ENCODE peak calls at places on chromosome 12, in eight cellular contexts. L, E, T, H, D, I, V and F are unnamed samples.

GRCh38 chr12:16389594-16389993 is 42.1 kb downstream of the MGST1 start:
- DNase-seq in L (no peak), E (peak), T (no peak), H (peak), D (peak), I (peak), V (no peak), F (no peak)

GRCh38 chr12:2796187-2796663 is 1.5 kb downstream of the FKBP4 start:
- DNase-seq in L (no peak), E (no peak), T (no peak), H (no peak), D (no peak), I (peak), V (peak), F (no peak)

GRCh38 chr12:116222358-116222757 is 55.1 kb downstream of the MED13L start:
- DNase-seq in L (peak), E (peak), T (no peak), H (peak), D (peak), I (peak), V (no peak), F (no peak)

GRCh38 chr12:61355105-61355504 is 905.1 kb upstream of the USP15 start:
- DNase-seq in L (no peak), E (no peak), T (no peak), H (no peak), D (no peak), I (no peak), V (no peak), F (no peak)

GRCh38 chr12:121165316-121165715 is 32.6 kb downstream of the P2RX7 start:
- DNase-seq in L (no peak), E (no peak), T (no peak), H (no peak), D (peak), I (no peak), V (no peak), F (no peak)

GRCh38 chr12:6277982-6278438 is 32.5 kb upstream of the PLEKHG6 start:
- DNase-seq in L (no peak), E (no peak), T (no peak), H (no peak), D (no peak), I (no peak), V (no peak), F (no peak)

GRCh38 chr12:42372154-42372791 is 46.3 kb downstream of the PPHLN1 start:
- DNase-seq in L (peak), E (peak), T (no peak), H (peak), D (peak), I (peak), V (peak), F (peak)

GRCh38 chr12:65878540-65878939 is 54.3 kb downstream of the HMGA2 start:
- DNase-seq in L (no peak), E (peak), T (no peak), H (peak), D (no peak), I (no peak), V (peak), F (no peak)

GRCh38 chr12:111197545-111197944 is 171.3 kb downstream of the PHETA1 start:
- DNase-seq in L (no peak), E (no peak), T (no peak), H (no peak), D (no peak), I (no peak), V (no peak), F (no peak)

GRCh38 chr12:20520572-20520971 is 152.2 kb downstream of the PDE3A start:
- DNase-seq in L (no peak), E (no peak), T (no peak), H (no peak), D (no peak), I (no peak), V (no peak), F (no peak)

GRCh38 chr12:14394317-14395058 is 29.0 kb downstream of the ATF7IP start:
- DNase-seq in L (peak), E (peak), T (no peak), H (peak), D (peak), I (peak), V (peak), F (peak)

GRCh38 chr12:14390885-14391530 is 25.5 kb downstream of the ATF7IP start:
- DNase-seq in L (no peak), E (no peak), T (no peak), H (no peak), D (no peak), I (no peak), V (no peak), F (peak)

GRCh38 chr12:14393736-14394135 is 28.3 kb downstream of the ATF7IP start:
- DNase-seq in L (no peak), E (no peak), T (no peak), H (no peak), D (no peak), I (no peak), V (no peak), F (no peak)

GRCh38 chr12:14396071-14396470 is 30.6 kb downstream of the ATF7IP start:
- DNase-seq in L (no peak), E (peak), T (no peak), H (no peak), D (no peak), I (peak), V (no peak), F (peak)

GRCh38 chr12:14395059-14395778 is 29.7 kb downstream of the ATF7IP start:
- DNase-seq in L (no peak), E (no peak), T (no peak), H (no peak), D (no peak), I (no peak), V (no peak), F (no peak)
- H3K4me3 ChIP-seq in L (no peak), E (no peak), T (peak), H (no peak), D (no peak), I (no peak), V (peak), F (no peak)

DNA sequence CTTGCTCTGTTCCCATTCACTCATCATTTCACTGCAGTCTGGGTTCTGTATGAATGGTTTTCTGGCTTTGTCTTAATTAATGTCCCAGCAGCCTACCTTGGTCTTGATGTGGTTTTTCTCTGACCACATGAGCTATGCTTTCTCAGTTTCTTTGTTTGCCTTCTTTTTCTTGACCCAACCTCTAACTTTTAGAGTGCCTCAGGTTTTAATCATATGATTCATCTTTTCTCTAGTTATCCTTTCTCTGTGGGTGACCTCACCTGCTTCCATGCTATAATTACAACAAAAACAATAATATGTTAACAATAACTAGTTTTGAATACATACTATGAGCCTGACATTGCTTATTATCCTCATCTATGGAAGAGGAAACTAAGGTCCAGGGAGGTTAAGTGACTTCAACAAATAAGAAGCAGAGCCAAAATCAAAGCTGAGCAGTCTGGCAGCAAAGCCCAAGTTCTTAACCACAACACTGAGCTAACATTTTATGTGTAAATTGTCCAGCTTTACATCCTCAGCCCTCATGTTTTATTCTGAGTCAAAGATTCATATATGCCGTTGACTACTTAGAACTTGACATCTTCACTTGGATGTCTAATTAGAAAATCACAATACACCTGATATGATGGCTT is 4.7 kb upstream of the EPYC start:
- DNase-seq in L (no peak), E (peak), T (no peak), H (no peak), D (no peak), I (no peak), V (no peak), F (no peak)
- H3K4me3 ChIP-seq in L (no peak), E (no peak), T (no peak), H (no peak), D (no peak), I (no peak), V (no peak), F (no peak)

DNA sequence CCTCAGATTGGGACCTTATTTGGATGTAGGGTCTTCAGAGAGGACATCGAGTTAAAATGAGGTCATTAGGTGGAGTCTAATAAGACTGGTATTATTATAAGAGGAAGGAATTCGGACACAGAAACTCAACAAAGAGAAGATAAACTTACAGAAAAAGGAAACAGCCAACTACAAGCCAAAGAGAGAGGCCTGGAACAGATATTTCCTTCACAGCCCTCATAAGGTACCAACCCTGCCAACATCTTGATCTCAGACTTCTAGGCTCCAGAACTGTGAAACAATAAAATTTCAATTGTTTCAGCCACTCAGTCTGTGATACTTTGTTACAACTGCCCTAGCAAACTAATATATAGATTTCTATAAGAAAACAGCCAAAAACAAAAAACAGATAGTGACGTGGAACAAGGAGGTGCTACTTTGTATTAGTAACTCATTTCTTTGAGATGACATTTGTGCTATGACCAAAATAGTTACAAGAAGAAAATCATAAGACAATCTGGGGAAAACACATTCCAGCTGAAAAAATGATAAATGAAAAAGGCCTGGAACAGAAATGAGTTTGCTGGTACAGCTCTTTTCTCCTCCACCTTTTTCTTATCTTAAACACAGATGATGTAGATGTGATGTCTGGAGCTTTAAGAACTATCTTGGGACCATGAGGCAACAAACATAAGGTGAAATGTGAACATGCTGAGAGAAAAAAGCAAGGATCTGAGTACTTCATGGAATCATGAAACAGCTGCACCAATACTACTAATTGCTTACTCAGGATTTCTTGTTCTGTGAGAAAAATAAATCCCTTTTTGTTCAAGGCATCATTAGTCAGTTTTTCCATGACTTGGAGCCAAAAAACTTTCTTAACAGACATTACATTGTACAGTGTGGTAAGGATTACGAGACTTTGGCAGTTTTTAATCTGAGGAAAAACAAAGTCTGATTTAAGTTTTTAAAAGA is 243.2 kb downstream of the ANO6 start:
- DNase-seq in L (no peak), E (peak), T (no peak), H (peak), D (no peak), I (peak), V (no peak), F (no peak)
- H3K4me3 ChIP-seq in L (no peak), E (no peak), T (no peak), H (no peak), D (no peak), I (no peak), V (no peak), F (no peak)

GRCh38 chr12:48969160-48969771 is 2.3 kb downstream of the WNT10B start:
- DNase-seq in L (no peak), E (no peak), T (no peak), H (no peak), D (no peak), I (no peak), V (no peak), F (no peak)

GRCh38 chr12:48969847-48970701 is 1.5 kb downstream of the WNT10B start:
- DNase-seq in L (peak), E (peak), T (no peak), H (no peak), D (no peak), I (peak), V (peak), F (peak)

GRCh38 chr12:48968467-48968866 is 3.1 kb downstream of the WNT10B start:
- DNase-seq in L (no peak), E (no peak), T (no peak), H (no peak), D (no peak), I (no peak), V (no peak), F (no peak)

GRCh38 chr12:48966177-48966890 is 5.2 kb downstream of the WNT10B start:
- DNase-seq in L (no peak), E (no peak), T (no peak), H (no peak), D (no peak), I (no peak), V (no peak), F (no peak)

GRCh38 chr12:48968004-48968403 is 3.5 kb downstream of the WNT10B start:
- DNase-seq in L (no peak), E (no peak), T (no peak), H (no peak), D (no peak), I (no peak), V (no peak), F (no peak)
- H3K4me3 ChIP-seq in L (no peak), E (no peak), T (no peak), H (no peak), D (no peak), I (no peak), V (no peak), F (no peak)

GRCh38 chr12:68814490-68815231 is 6.7 kb downstream of the MDM2 start:
- DNase-seq in L (no peak), E (no peak), T (no peak), H (no peak), D (no peak), I (no peak), V (no peak), F (no peak)
- H3K4me3 ChIP-seq in L (no peak), E (no peak), T (peak), H (no peak), D (no peak), I (peak), V (no peak), F (no peak)

DNA sequence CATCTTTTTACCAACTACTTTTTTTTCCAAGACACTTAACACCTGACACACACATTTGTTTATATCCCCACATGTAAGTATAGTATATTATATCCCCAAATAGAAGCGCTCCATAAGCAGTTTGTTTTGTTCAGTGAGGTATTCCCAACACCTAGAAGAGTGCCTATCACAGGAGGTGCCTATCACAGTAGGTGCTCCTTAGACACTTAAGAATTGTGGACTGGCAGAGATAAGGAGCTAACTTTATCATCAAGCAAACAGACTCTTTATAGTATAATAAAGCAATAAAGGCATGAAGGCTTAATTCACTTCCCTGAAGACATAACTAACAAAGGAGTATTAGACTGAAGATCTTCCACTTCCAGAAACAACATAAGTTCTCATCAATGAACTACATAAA is 29.0 kb downstream of the OSBPL8 start:
- DNase-seq in L (no peak), E (no peak), T (no peak), H (no peak), D (no peak), I (no peak), V (no peak), F (no peak)
- H3K4me3 ChIP-seq in L (no peak), E (no peak), T (no peak), H (no peak), D (no peak), I (no peak), V (no peak), F (no peak)

GRCh38 chr12:92130999-92131398 is 14.6 kb downstream of the BTG1 start:
- DNase-seq in L (no peak), E (no peak), T (no peak), H (no peak), D (no peak), I (no peak), V (no peak), F (no peak)
- H3K4me3 ChIP-seq in L (no peak), E (no peak), T (no peak), H (no peak), D (no peak), I (no peak), V (no peak), F (no peak)